ENCODE peak calls at places on chromosomes 2 and 18, in ten cellular contexts. S, Y, T, L, W, F, V, O, M and R are unnamed samples.

GRCh38 chr2:138615257-138615656 is 113.7 kb downstream of the SPOPL start:
- DNase-seq in S (peak), Y (no peak), T (no peak), L (no peak), W (peak), F (no peak), V (no peak), O (no peak), M (no peak), R (peak)

GRCh38 chr18:34600118-34600517 is 110.0 kb upstream of the DTNA start:
- DNase-seq in S (no peak), Y (no peak), T (no peak), L (no peak), W (no peak), F (peak), V (peak), O (no peak), M (no peak), R (no peak)

GRCh38 chr2:176251928-176252327 is 17.3 kb upstream of the MTX2 start:
- DNase-seq in S (no peak), Y (no peak), T (no peak), L (no peak), W (peak), F (no peak), V (no peak), O (no peak), M (no peak), R (peak)

GRCh38 chr2:86818114-86818801 is 27.5 kb upstream of the CD8A start:
- DNase-seq in S (no peak), Y (no peak), T (no peak), L (no peak), W (no peak), F (no peak), V (no peak), O (no peak), M (no peak), R (no peak)

GRCh38 chr18:3283908-3284307 is 22.0 kb downstream of the MYL12B start:
- DNase-seq in S (no peak), Y (no peak), T (no peak), L (no peak), W (no peak), F (no peak), V (no peak), O (no peak), M (no peak), R (no peak)

GRCh38 chr2:241776336-241777166 is at the start of gene GAL3ST2:
- DNase-seq in S (no peak), Y (no peak), T (no peak), L (no peak), W (no peak), F (no peak), V (no peak), O (no peak), M (no peak), R (no peak)

GRCh38 chr2:30565860-30566358 is 118.9 kb downstream of the LCLAT1 start:
- DNase-seq in S (no peak), Y (no peak), T (no peak), L (no peak), W (no peak), F (no peak), V (no peak), O (no peak), M (no peak), R (no peak)

GRCh38 chr2:7835693-7836680 is 845.9 kb upstream of the ID2 start:
- DNase-seq in S (no peak), Y (no peak), T (no peak), L (no peak), W (no peak), F (no peak), V (no peak), O (no peak), M (peak), R (no peak)

GRCh38 chr2:68727698-68728375 is 6.8 kb upstream of the ARHGAP25 start:
- DNase-seq in S (peak), Y (no peak), T (no peak), L (no peak), W (peak), F (no peak), V (no peak), O (no peak), M (no peak), R (peak)

DNA sequence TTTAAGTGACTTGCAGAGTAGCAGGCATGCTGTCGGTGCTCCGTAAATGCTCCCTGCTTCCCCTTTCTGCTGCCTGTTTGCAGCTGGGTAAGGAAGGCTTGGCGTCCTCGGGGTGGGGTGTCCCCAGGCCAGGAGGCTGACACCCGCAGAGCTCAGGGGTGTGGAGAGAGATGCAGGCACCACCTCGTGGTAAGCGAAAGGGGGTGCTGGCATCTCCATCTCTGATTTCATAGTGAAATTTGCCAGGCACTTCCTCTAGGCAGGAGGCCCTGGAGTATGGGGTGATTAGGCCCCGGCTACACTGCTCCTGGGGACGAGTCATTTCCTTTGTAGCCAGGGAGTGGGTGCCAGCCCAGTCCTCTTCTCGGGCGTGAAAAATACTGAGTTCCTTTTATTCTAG is 160.4 kb downstream of the KLHL29 start:
- DNase-seq in S (no peak), Y (no peak), T (no peak), L (no peak), W (peak), F (peak), V (no peak), O (no peak), M (no peak), R (no peak)
- TF ChIP-seq CTCF in S (peak), Y (no peak), T (no peak), L (no peak), W (no peak), F (peak), V (no peak), O (no peak), M (no peak), R (peak)

GRCh38 chr18:6781846-6782245 is 52.3 kb downstream of the ARHGAP28 start:
- DNase-seq in S (peak), Y (no peak), T (peak), L (no peak), W (peak), F (peak), V (peak), O (no peak), M (no peak), R (no peak)
- H3K27ac ChIP-seq in S (no peak), Y (no peak), T (no peak), L (no peak), W (no peak), F (peak), V (no peak), O (no peak), M (no peak), R (no peak)

GRCh38 chr2:95277246-95277906 is 3.1 kb downstream of the PROM2 start:
- DNase-seq in S (no peak), Y (peak), T (no peak), L (no peak), W (peak), F (no peak), V (no peak), O (peak), M (peak), R (no peak)
- TF ChIP-seq CTCF in S (peak), Y (peak), T (no peak), L (no peak), W (no peak), F (no peak), V (no peak), O (peak), M (no peak), R (peak)

GRCh38 chr18:58438161-58438983 is 190.5 kb downstream of the ALPK2 start:
- DNase-seq in S (no peak), Y (no peak), T (no peak), L (no peak), W (no peak), F (no peak), V (peak), O (no peak), M (no peak), R (no peak)

GRCh38 chr18:58443671-58444070 is 185.2 kb downstream of the ALPK2 start:
- DNase-seq in S (no peak), Y (no peak), T (no peak), L (no peak), W (no peak), F (no peak), V (no peak), O (no peak), M (no peak), R (no peak)

GRCh38 chr18:58438984-58439311 is 189.9 kb downstream of the ALPK2 start:
- DNase-seq in S (no peak), Y (no peak), T (no peak), L (no peak), W (no peak), F (no peak), V (no peak), O (no peak), M (no peak), R (no peak)
- H3K27ac ChIP-seq in S (no peak), Y (no peak), T (no peak), L (no peak), W (no peak), F (no peak), V (no peak), O (no peak), M (no peak), R (no peak)

GRCh38 chr2:59922450-59922849 is 631.0 kb downstream of the BCL11A start:
- DNase-seq in S (no peak), Y (no peak), T (no peak), L (no peak), W (no peak), F (no peak), V (no peak), O (no peak), M (no peak), R (no peak)
- TF ChIP-seq CTCF in S (no peak), Y (no peak), T (no peak), L (no peak), W (no peak), F (no peak), V (no peak), O (no peak), M (no peak), R (no peak)

GRCh38 chr18:24991220-24991575 is 360.8 kb downstream of the ZNF521 start:
- DNase-seq in S (no peak), Y (no peak), T (no peak), L (no peak), W (no peak), F (no peak), V (no peak), O (no peak), M (no peak), R (no peak)

GRCh38 chr18:24991661-24992060 is 360.3 kb downstream of the ZNF521 start:
- DNase-seq in S (no peak), Y (no peak), T (no peak), L (no peak), W (no peak), F (no peak), V (peak), O (no peak), M (no peak), R (no peak)

GRCh38 chr18:24989760-24990547 is 362.0 kb downstream of the ZNF521 start:
- DNase-seq in S (no peak), Y (peak), T (no peak), L (no peak), W (no peak), F (peak), V (no peak), O (no peak), M (no peak), R (no peak)

GRCh38 chr18:24992491-24992890 is 359.5 kb downstream of the ZNF521 start:
- DNase-seq in S (peak), Y (no peak), T (no peak), L (no peak), W (no peak), F (no peak), V (no peak), O (no peak), M (no peak), R (peak)

GRCh38 chr18:24990548-24991219 is 361.3 kb downstream of the ZNF521 start:
- DNase-seq in S (no peak), Y (no peak), T (no peak), L (no peak), W (no peak), F (no peak), V (no peak), O (no peak), M (no peak), R (no peak)
- H3K27ac ChIP-seq in S (no peak), Y (no peak), T (no peak), L (no peak), W (no peak), F (peak), V (no peak), O (no peak), M (no peak), R (no peak)

GRCh38 chr2:203366639-203367466 is 38.7 kb downstream of the ABI2 start:
- DNase-seq in S (no peak), Y (peak), T (no peak), L (no peak), W (no peak), F (no peak), V (no peak), O (no peak), M (no peak), R (no peak)
- TF ChIP-seq CTCF in S (no peak), Y (no peak), T (no peak), L (no peak), W (no peak), F (no peak), V (no peak), O (no peak), M (no peak), R (no peak)

DNA sequence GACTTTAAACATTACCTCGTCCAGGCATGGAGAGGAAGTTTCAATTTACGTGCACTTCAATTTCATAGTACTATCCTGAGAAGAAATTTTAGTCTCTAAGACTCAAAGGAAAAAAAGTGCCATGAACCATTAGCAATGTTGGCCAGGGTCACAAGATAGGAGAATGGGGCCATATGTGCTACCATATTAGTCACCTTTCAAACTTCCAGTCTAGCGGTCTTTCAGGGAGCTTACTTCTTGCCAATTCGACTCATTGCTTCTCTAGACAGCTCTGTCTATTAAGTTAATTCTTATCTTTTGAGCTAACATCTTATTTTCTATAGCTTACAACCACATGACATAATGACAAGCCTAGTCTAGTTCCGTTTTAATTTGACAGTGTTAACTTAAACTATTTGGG is 129.1 kb downstream of the ANKRD44 start:
- DNase-seq in S (peak), Y (no peak), T (no peak), L (no peak), W (no peak), F (no peak), V (peak), O (no peak), M (no peak), R (no peak)
- H3K27ac ChIP-seq in S (peak), Y (no peak), T (no peak), L (no peak), W (no peak), F (no peak), V (peak), O (no peak), M (no peak), R (no peak)

GRCh38 chr2:67241453-67241852 is 155.7 kb upstream of the ETAA1 start:
- DNase-seq in S (no peak), Y (no peak), T (no peak), L (no peak), W (no peak), F (no peak), V (no peak), O (no peak), M (no peak), R (no peak)

GRCh38 chr2:67234443-67234842 is 162.7 kb upstream of the ETAA1 start:
- DNase-seq in S (peak), Y (no peak), T (peak), L (no peak), W (peak), F (peak), V (peak), O (no peak), M (no peak), R (no peak)

GRCh38 chr2:67242456-67242855 is 154.7 kb upstream of the ETAA1 start:
- DNase-seq in S (no peak), Y (no peak), T (no peak), L (no peak), W (no peak), F (no peak), V (no peak), O (no peak), M (no peak), R (no peak)

GRCh38 chr2:67240507-67240906 is 156.6 kb upstream of the ETAA1 start:
- DNase-seq in S (peak), Y (peak), T (no peak), L (no peak), W (no peak), F (no peak), V (peak), O (no peak), M (no peak), R (peak)

GRCh38 chr2:67237288-67237687 is 159.8 kb upstream of the ETAA1 start:
- DNase-seq in S (no peak), Y (no peak), T (no peak), L (no peak), W (no peak), F (no peak), V (no peak), O (no peak), M (no peak), R (no peak)
- TF ChIP-seq CTCF in S (peak), Y (no peak), T (no peak), L (no peak), W (no peak), F (no peak), V (peak), O (no peak), M (no peak), R (peak)